ENCODE peak calls at places on chromosomes 5 and 9, in six cellular contexts. A is NB4, S is SJSA1, Y is putamen, W is T-cell, N is NCI-H748 treated with DMSO at 0.1 percent for 48 hours. B is an unnamed sample.

GRCh38 chr9:113380869-113381378 is 4.1 kb upstream of the HDHD3 start:
- DNase-seq in A (peak), S (no peak), Y (no peak), W (no peak), N (peak), B (no peak)

GRCh38 chr5:169811023-169811422 is 169.3 kb downstream of the INSYN2B start:
- DNase-seq in A (no peak), S (no peak), Y (no peak), W (no peak), N (no peak), B (no peak)

GRCh38 chr9:78788101-78788500 is 491.2 kb downstream of the PSAT1 start:
- DNase-seq in A (no peak), S (peak), Y (no peak), W (no peak), N (no peak), B (no peak)

GRCh38 chr5:27830551-27830950 is 792.2 kb upstream of the CDH9 start:
- DNase-seq in A (no peak), S (no peak), Y (no peak), W (no peak), N (no peak), B (no peak)

GRCh38 chr5:180070726-180071417 is 687 bp downstream of the RNF130 start:
- DNase-seq in A (peak), S (peak), Y (peak), W (peak), N (no peak), B (peak)

GRCh38 chr9:125466356-125466855 is 204.8 kb downstream of the GAPVD1 start:
- DNase-seq in A (no peak), S (no peak), Y (no peak), W (no peak), N (no peak), B (no peak)

GRCh38 chr9:84283895-84284294 is 56.7 kb downstream of the SLC28A3 start:
- DNase-seq in A (no peak), S (no peak), Y (peak), W (no peak), N (no peak), B (no peak)

GRCh38 chr9:96040591-96041461 is 165.3 kb downstream of the ERCC6L2 start:
- DNase-seq in A (no peak), S (peak), Y (no peak), W (no peak), N (peak), B (no peak)

GRCh38 chr5:116652196-116652729 is 77.6 kb upstream of the SEMA6A start:
- DNase-seq in A (peak), S (peak), Y (peak), W (no peak), N (peak), B (no peak)

GRCh38 chr5:118295045-118295444 is 693.3 kb downstream of the DTWD2 start:
- DNase-seq in A (no peak), S (no peak), Y (no peak), W (no peak), N (no peak), B (no peak)

GRCh38 chr5:123813937-123814624 is 302.1 kb downstream of the CSNK1G3 start:
- DNase-seq in A (peak), S (peak), Y (no peak), W (no peak), N (peak), B (no peak)

GRCh38 chr9:94140418-94140780 is 56.1 kb downstream of the PTPDC1 start:
- DNase-seq in A (no peak), S (no peak), Y (no peak), W (no peak), N (no peak), B (no peak)

GRCh38 chr9:124706685-124707084 is 64.4 kb downstream of the NR6A1 start:
- DNase-seq in A (no peak), S (no peak), Y (no peak), W (no peak), N (no peak), B (no peak)

GRCh38 chr5:175797521-175798038 is 73.8 kb upstream of the CPLX2 start:
- DNase-seq in A (no peak), S (no peak), Y (peak), W (no peak), N (peak), B (no peak)

GRCh38 chr9:18666987-18667772 is 193.2 kb downstream of the ADAMTSL1 start:
- DNase-seq in A (no peak), S (no peak), Y (no peak), W (no peak), N (no peak), B (no peak)

GRCh38 chr5:124620743-124621142 is 125.7 kb downstream of the ZNF608 start:
- DNase-seq in A (no peak), S (no peak), Y (no peak), W (no peak), N (no peak), B (no peak)

GRCh38 chr5:137561572-137561971 is 62.4 kb upstream of the SPOCK1 start:
- DNase-seq in A (no peak), S (no peak), Y (no peak), W (no peak), N (no peak), B (no peak)

GRCh38 chr5:117561531-117561930 is 986.9 kb upstream of the SEMA6A start:
- DNase-seq in A (no peak), S (no peak), Y (no peak), W (no peak), N (no peak), B (no peak)

B was measured in CD4-positive, alpha-beta memory T cell.